ENCODE peak calls at places on chromosomes 3 and 15, in eight cellular contexts. N is GM23338, K is fibroblast of lung, T is IMR-90, P is PC-3, Q is H9, F is GM23248, G is PC-9. O is an unnamed sample.

GRCh38 chr15:29533667-29534066 is 264.0 kb upstream of the NSMCE3 start:
- DNase-seq in N (peak), K (no peak), T (no peak), P (no peak), Q (peak), F (no peak), G (no peak), O (no peak)

GRCh38 chr3:187708696-187709095 is 6.3 kb upstream of the RTP2 start:
- DNase-seq in N (no peak), K (no peak), T (no peak), P (no peak), Q (no peak), F (no peak), G (no peak), O (no peak)

GRCh38 chr3:23948761-23949160 is 3.7 kb downstream of the NR1D2 start:
- DNase-seq in N (no peak), K (no peak), T (peak), P (peak), Q (no peak), F (peak), G (no peak), O (no peak)

GRCh38 chr3:69085543-69086132 is 901 bp downstream of the ARL6IP5 start:
- DNase-seq in N (no peak), K (peak), T (no peak), P (no peak), Q (no peak), F (peak), G (no peak), O (peak)

GRCh38 chr15:67832031-67832551 is 6.8 kb downstream of the SKOR1 start:
- DNase-seq in N (peak), K (no peak), T (peak), P (peak), Q (peak), F (peak), G (no peak), O (peak)

GRCh38 chr15:58931985-58932384 is 1.5 kb downstream of the SLTM start:
- DNase-seq in N (no peak), K (peak), T (peak), P (peak), Q (no peak), F (peak), G (no peak), O (peak)

GRCh38 chr3:65666426-65667091 is 372.2 kb downstream of the MAGI1 start:
- DNase-seq in N (peak), K (peak), T (peak), P (peak), Q (no peak), F (peak), G (no peak), O (no peak)

GRCh38 chr3:158091526-158091925 is 14.7 kb downstream of the SHOX2 start:
- DNase-seq in N (peak), K (no peak), T (peak), P (no peak), Q (no peak), F (peak), G (no peak), O (no peak)

GRCh38 chr3:119880966-119881365 is 99.1 kb downstream of the NR1I2 start:
- DNase-seq in N (no peak), K (peak), T (peak), P (no peak), Q (no peak), F (peak), G (no peak), O (no peak)

GRCh38 chr15:71646767-71647478 is 163.4 kb upstream of the NR2E3 start:
- DNase-seq in N (no peak), K (no peak), T (no peak), P (no peak), Q (no peak), F (no peak), G (no peak), O (no peak)

GRCh38 chr15:91534235-91534634 is 319.3 kb upstream of the SLCO3A1 start:
- DNase-seq in N (no peak), K (no peak), T (no peak), P (no peak), Q (no peak), F (no peak), G (no peak), O (no peak)

GRCh38 chr15:48186271-48186670 is 5.2 kb upstream of the CTXN2 start:
- DNase-seq in N (no peak), K (no peak), T (no peak), P (no peak), Q (no peak), F (no peak), G (no peak), O (peak)

GRCh38 chr3:157938154-157938774 is 168.0 kb downstream of the SHOX2 start:
- DNase-seq in N (no peak), K (peak), T (peak), P (peak), Q (no peak), F (peak), G (no peak), O (no peak)

GRCh38 chr3:101850327-101851048 is 1.2 kb downstream of the NFKBIZ start:
- DNase-seq in N (no peak), K (peak), T (peak), P (peak), Q (no peak), F (peak), G (no peak), O (peak)

GRCh38 chr15:70629735-70630273 is 133.6 kb downstream of the UACA start:
- DNase-seq in N (no peak), K (no peak), T (no peak), P (no peak), Q (no peak), F (no peak), G (no peak), O (no peak)

GRCh38 chr15:43249699-43250203 is 17.0 kb downstream of the TGM5 start:
- DNase-seq in N (no peak), K (peak), T (peak), P (peak), Q (no peak), F (peak), G (peak), O (no peak)

GRCh38 chr15:43250785-43251184 is 15.9 kb downstream of the TGM5 start:
- DNase-seq in N (no peak), K (no peak), T (no peak), P (no peak), Q (no peak), F (no peak), G (peak), O (no peak)

GRCh38 chr15:43251863-43252241 is 14.9 kb downstream of the TGM5 start:
- DNase-seq in N (no peak), K (no peak), T (no peak), P (no peak), Q (no peak), F (no peak), G (no peak), O (no peak)

GRCh38 chr15:43251185-43251862 is 15.4 kb downstream of the TGM5 start:
- DNase-seq in N (no peak), K (no peak), T (no peak), P (no peak), Q (no peak), F (no peak), G (peak), O (no peak)

GRCh38 chr15:43249236-43249635 is 17.5 kb downstream of the TGM5 start:
- DNase-seq in N (no peak), K (peak), T (no peak), P (no peak), Q (no peak), F (no peak), G (no peak), O (no peak)
- H2AFZ ChIP-seq in N (peak), K (no peak), T (no peak), P (no peak), Q (no peak), F (no peak), G (no peak), O (no peak)

DNA sequence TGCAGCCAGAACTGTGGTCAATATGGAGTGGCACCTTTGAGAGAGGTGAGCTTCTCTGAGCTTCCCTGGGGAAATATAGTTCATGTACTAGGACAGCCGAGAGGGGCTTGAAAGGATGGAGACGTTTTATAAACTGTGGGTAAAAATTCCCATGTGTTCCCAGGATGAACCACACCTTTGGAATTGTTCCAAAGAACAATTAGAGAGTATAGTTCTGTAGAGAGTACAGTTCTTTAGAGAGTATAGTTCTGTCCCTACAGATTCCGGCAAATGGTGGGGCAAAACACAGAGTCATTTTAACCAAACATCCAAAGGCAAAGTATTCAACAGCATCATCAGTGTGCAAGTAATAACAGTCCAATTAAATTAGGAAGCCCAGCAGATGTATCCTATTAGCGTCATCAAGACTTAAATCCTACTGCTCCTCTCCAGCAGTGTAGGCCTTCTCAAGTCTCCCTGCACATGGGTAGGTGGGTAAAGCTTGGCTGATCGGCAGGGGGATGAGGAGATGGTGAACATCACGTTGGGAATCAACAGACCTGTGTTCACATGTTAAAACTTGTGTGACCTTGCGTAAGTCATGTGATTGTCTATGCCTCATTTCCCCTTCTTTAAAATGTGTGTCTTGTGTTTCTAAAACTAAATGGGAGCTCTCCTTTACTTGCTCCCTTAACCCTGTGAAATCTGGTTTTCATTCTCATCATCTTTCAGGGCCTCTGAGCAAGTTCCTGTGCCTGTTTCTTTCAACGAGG is 30.0 kb upstream of the IREB2 start:
- DNase-seq in N (no peak), K (no peak), T (no peak), P (no peak), Q (no peak), F (no peak), G (no peak), O (peak)
- H2AFZ ChIP-seq in N (peak), K (no peak), T (no peak), P (no peak), Q (no peak), F (no peak), G (no peak), O (no peak)

DNA sequence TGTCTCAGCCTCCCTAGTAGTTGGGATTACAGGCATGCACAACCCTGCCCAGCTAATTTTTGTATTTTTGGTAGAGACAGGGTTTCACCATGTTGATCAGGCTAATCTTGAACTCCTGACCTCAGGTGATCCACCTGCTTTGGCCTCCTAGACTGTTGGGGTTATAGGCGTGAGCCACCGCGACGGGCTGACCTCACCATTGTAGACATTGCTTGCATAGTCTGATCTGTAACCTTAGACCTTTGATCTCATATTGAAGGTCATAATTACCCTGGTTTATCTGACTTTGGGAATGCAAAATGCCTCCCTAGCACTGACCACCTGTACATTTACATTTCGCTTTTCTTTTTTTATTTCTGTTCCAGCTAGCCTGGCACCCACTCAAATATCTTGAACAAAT is 31.2 kb downstream of the ADGRG7 start:
- DNase-seq in N (no peak), K (no peak), T (no peak), P (no peak), Q (no peak), F (no peak), G (no peak), O (no peak)
- H2AFZ ChIP-seq in N (no peak), K (no peak), T (no peak), P (no peak), Q (no peak), F (no peak), G (no peak), O (no peak)

GRCh38 chr15:73028030-73028429 is 24.2 kb upstream of the NEO1 start:
- DNase-seq in N (no peak), K (no peak), T (no peak), P (no peak), Q (no peak), F (no peak), G (no peak), O (no peak)
- H2AFZ ChIP-seq in N (peak), K (no peak), T (no peak), P (no peak), Q (no peak), F (no peak), G (no peak), O (no peak)

DNA sequence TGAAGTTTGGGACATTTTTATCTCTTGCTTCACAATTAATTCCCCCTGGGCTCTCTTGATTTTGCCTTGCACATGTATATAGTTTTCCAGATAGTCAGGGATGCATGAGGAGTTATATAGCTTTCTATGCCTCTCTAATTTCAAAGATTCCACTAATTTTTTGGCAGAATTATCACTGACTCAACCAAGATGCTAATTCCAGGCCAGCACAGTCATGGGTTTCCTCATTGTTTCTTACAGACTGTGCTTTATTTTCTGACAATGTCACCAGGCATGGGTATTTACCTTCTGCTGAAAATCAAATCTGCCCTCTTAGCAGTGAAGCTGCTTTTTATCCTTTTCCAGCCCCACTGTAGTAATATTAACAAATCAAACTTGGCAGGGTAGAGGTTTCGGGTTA is 1520.6 kb upstream of the CADM2 start:
- DNase-seq in N (no peak), K (peak), T (no peak), P (peak), Q (no peak), F (no peak), G (no peak), O (no peak)
- H2AFZ ChIP-seq in N (peak), K (no peak), T (no peak), P (no peak), Q (peak), F (no peak), G (no peak), O (no peak)

GRCh38 chr3:71753716-71754609 is at the start of gene GPR27:
- DNase-seq in N (peak), K (peak), T (peak), P (no peak), Q (peak), F (peak), G (no peak), O (peak)
- H2AFZ ChIP-seq in N (peak), K (no peak), T (peak), P (no peak), Q (peak), F (no peak), G (no peak), O (no peak)

DNA sequence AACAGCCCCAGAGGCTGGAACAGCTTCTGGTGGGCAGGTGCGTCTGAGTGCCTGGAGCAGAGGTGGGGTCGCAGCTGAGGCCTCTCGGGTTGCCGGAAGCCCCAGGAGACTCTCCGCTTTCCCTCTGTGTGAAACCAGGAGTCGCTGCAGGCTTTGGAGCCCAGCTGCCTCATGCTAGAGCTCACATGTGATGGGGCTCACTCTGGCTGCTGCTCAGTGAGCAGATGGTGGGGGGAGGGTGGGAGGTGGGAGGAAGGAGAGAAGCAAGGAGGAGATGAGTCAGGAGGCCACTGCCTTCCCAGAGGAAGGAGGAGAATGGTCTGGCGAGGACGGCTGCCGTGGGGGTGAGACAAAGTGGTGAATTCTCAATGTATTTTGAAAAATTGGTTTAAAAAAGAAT is 290.1 kb upstream of the CHRNA7 start:
- DNase-seq in N (peak), K (no peak), T (no peak), P (no peak), Q (peak), F (no peak), G (no peak), O (no peak)
- H2AFZ ChIP-seq in N (no peak), K (no peak), T (no peak), P (no peak), Q (no peak), F (no peak), G (no peak), O (no peak)

GRCh38 chr3:105906345-105906744 is 37.5 kb upstream of the CBLB start:
- DNase-seq in N (no peak), K (no peak), T (no peak), P (no peak), Q (no peak), F (peak), G (no peak), O (no peak)
- H2AFZ ChIP-seq in N (no peak), K (peak), T (no peak), P (no peak), Q (no peak), F (peak), G (no peak), O (no peak)

GRCh38 chr15:69037482-69037881 is 23.0 kb downstream of the NOX5 start:
- DNase-seq in N (no peak), K (no peak), T (no peak), P (no peak), Q (no peak), F (no peak), G (no peak), O (no peak)

GRCh38 chr15:69035918-69036258 is 21.4 kb downstream of the NOX5 start:
- DNase-seq in N (no peak), K (no peak), T (no peak), P (no peak), Q (no peak), F (no peak), G (no peak), O (no peak)

GRCh38 chr15:69037977-69038376 is 23.5 kb downstream of the NOX5 start:
- DNase-seq in N (no peak), K (no peak), T (no peak), P (no peak), Q (no peak), F (no peak), G (no peak), O (no peak)

GRCh38 chr15:69035205-69035917 is 20.9 kb downstream of the NOX5 start:
- DNase-seq in N (peak), K (no peak), T (no peak), P (peak), Q (peak), F (no peak), G (peak), O (no peak)

DNA sequence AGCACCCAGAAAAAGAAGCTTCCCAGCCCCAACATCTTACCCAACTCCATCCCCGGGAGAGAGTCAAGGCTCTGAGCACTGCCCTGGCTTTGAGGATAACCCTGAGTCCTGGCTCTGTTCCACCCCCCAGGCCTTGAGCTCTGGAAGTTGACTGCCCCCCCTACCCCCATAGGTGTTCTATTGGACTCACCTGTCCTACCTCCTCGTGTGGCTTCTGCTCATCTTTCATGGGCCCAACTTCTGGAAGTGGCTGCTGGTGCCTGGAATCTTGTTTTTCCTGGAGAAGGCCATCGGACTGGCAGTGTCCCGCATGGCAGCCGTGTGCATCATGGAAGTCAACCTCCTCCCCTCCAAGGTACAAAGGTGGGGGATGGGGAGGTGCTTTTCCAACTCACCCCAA is 22.4 kb downstream of the NOX5 start:
- DNase-seq in N (no peak), K (no peak), T (no peak), P (no peak), Q (no peak), F (no peak), G (no peak), O (no peak)
- H2AFZ ChIP-seq in N (no peak), K (no peak), T (no peak), P (no peak), Q (no peak), F (no peak), G (no peak), O (no peak)

O was measured in SK-N-SH.